ENCODE peak calls at places on chromosomes 4 and X, in four cellular contexts. R is dermis microvascular lymphatic vessel endothelial cell, I is OCI-LY7, T is AG08395. O is an unnamed sample.

GRCh38 chrX:17814557-17814956 is 46.5 kb downstream of the RAI2 start:
- DNase-seq in I (no peak), R (no peak), T (peak; percentile 53), O (no peak)

GRCh38 chr4:155777971-155778710 is 19.3 kb downstream of the GUCY1B1 start:
- DNase-seq in R (no peak), T (peak; percentile 9), I (no peak), O (no peak)

GRCh38 chr4:38717604-38718003 is 53.6 kb downstream of the KLF3 start:
- DNase-seq in R (peak; percentile 74), T (peak; percentile 55), I (no peak), O (no peak)

GRCh38 chrX:86946569-86946968 is 571.0 kb upstream of the KLHL4 start:
- DNase-seq in R (peak; percentile 9), T (peak; percentile 23), I (peak; percentile 33), O (no peak)

GRCh38 chr4:186669159-186669720 is 54.4 kb downstream of the FAT1 start:
- DNase-seq in I (peak; percentile 16), R (peak; percentile 17), T (peak; percentile 60), O (no peak)

GRCh38 chrX:1144293-1144692 is 68.2 kb downstream of the CRLF2 start:
- DNase-seq in T (no peak), R (no peak), I (no peak), O (no peak)

GRCh38 chr4:683982-684571 is 4.9 kb downstream of the SLC49A3 start:
- DNase-seq in I (peak; percentile 61), R (peak; percentile 43), T (peak; percentile 71), O (no peak)

GRCh38 chrX:44306336-44306735 is 37.1 kb downstream of the EFHC2 start:
- DNase-seq in I (no peak), T (no peak), R (no peak), O (no peak)

GRCh38 chrX:147913570-147913969 is 1.9 kb downstream of the FMR1 start:
- DNase-seq in R (no peak), I (no peak), T (no peak), O (no peak)

GRCh38 chr4:87848622-87849351 is 16.0 kb downstream of the MEPE start:
- DNase-seq in T (peak; percentile 65), R (peak; percentile 36), I (peak; percentile 46), O (no peak)

GRCh38 chr4:23828779-23829178 is 61.1 kb downstream of the PPARGC1A start:
- DNase-seq in R (no peak), T (no peak), I (no peak), O (no peak)

GRCh38 chrX:11193035-11193469 is 81.9 kb downstream of the HCCS start:
- DNase-seq in T (no peak), R (no peak), I (no peak), O (no peak)

GRCh38 chrX:74104356-74105065 is 199.5 kb upstream of the ZCCHC13 start:
- DNase-seq in I (no peak), R (no peak), T (no peak), O (no peak)

GRCh38 chr4:55125763-55126541 is 557 bp upstream of the KDR start:
- DNase-seq in I (no peak), T (no peak), R (no peak), O (no peak)

GRCh38 chrX:120485562-120486520 is 16.7 kb upstream of the LAMP2 start:
- DNase-seq in T (peak; percentile 65), R (peak; percentile 47), I (peak; percentile 52), O (no peak)

GRCh38 chrX:53294024-53294648 is 12.8 kb upstream of the IQSEC2 start:
- DNase-seq in R (no peak), I (peak; percentile 4), T (peak; percentile 40), O (no peak)

GRCh38 chr4:6991771-6992557 is 51.2 kb upstream of the TADA2B start:
- DNase-seq in R (peak; percentile 34), I (no peak), T (peak; percentile 71), O (no peak)

GRCh38 chrX:132365490-132365889 is 123.3 kb downstream of the MBNL3 start:
- DNase-seq in T (no peak), R (no peak), I (no peak), O (no peak)

GRCh38 chr4:70197842-70198241 is 2.3 kb downstream of the ODAM start:
- DNase-seq in T (no peak), R (no peak), I (no peak), O (no peak)

GRCh38 chr4:5127556-5127955 is 76.3 kb downstream of the STK32B start:
- DNase-seq in I (no peak), R (no peak), T (no peak), O (no peak)

GRCh38 chr4:118849867-118850812 is 14.2 kb upstream of the SEC24D start:
- DNase-seq in I (peak; percentile 59), T (peak; percentile 24), R (no peak), O (no peak)

GRCh38 chrX:8668797-8669196 is 63.1 kb downstream of the ANOS1 start:
- DNase-seq in R (no peak), T (no peak), I (no peak), O (no peak)

GRCh38 chr4:75790024-75790423 is 65.6 kb downstream of the USO1 start:
- DNase-seq in I (no peak), R (no peak), T (no peak), O (no peak)

GRCh38 chr4:40032785-40033184 is 23.9 kb upstream of the N4BP2 start:
- DNase-seq in R (no peak), I (no peak), T (no peak), O (no peak)

GRCh38 chr4:163941221-163941865 is 446.9 kb downstream of the TMA16 start:
- DNase-seq in I (no peak), T (no peak), R (no peak), O (no peak)

GRCh38 chr4:140298001-140298400 is 75.4 kb upstream of the SCOC start:
- DNase-seq in T (no peak), I (no peak), R (no peak), O (no peak)

GRCh38 chrX:123476636-123477219 is 256.1 kb downstream of the THOC2 start:
- DNase-seq in T (no peak), I (no peak), R (no peak), O (no peak)

GRCh38 chr4:88963817-88964216 is 93.2 kb downstream of the FAM13A start:
- DNase-seq in R (no peak), T (no peak), I (no peak), O (no peak)

GRCh38 chr4:90357117-90357710 is 230.0 kb downstream of the CCSER1 start:
- DNase-seq in R (peak; percentile 52), I (peak; percentile 29), T (peak; percentile 3), O (no peak)

GRCh38 chrX:53321216-53321942 is 40.0 kb upstream of the IQSEC2 start:
- DNase-seq in R (no peak), I (no peak), T (peak; percentile 17), O (no peak)

GRCh38 chrX:40127052-40127451 is 29.3 kb upstream of the BCOR start:
- DNase-seq in I (peak; percentile 92), R (no peak), T (no peak), O (no peak)

O was measured in chondrocyte.